ENCODE peak calls at places on chromosome 14, in ten cellular contexts. One of them, this sample, is unnamed.
A peak's percentile ranks its signal among the peaks of the same experiment; 100 is the strongest.

GRCh38 chr14:93095742-93096510 is 19.8 kb downstream of the ITPK1 start:
- DNase-seq in tibial artery: no peak
- DNase-seq in left ventricle myocardium inferior: no peak
- DNase-seq in prostate gland: no peak
- DNase-seq in CD8-positive, alpha-beta T cell: no peak
- DNase-seq in stomach: no peak
- DNase-seq in brain microvascular endothelial cell: no peak
- DNase-seq in Karpas-422: no peak
- DNase-seq in upper lobe of right lung: no peak
- DNase-seq in CD4-positive, CD25-positive, alpha-beta regulatory T cell: no peak
- DNase-seq in this sample: no peak

GRCh38 chr14:44586910-44587309 is 79.8 kb upstream of the FSCB start:
- DNase-seq in tibial artery: no peak
- DNase-seq in left ventricle myocardium inferior: no peak
- DNase-seq in prostate gland: no peak
- DNase-seq in CD8-positive, alpha-beta T cell: no peak
- DNase-seq in stomach: no peak
- DNase-seq in brain microvascular endothelial cell: no peak
- DNase-seq in Karpas-422: no peak
- DNase-seq in upper lobe of right lung: no peak
- DNase-seq in CD4-positive, CD25-positive, alpha-beta regulatory T cell: no peak
- DNase-seq in this sample: no peak

GRCh38 chr14:102225386-102225785 is 79.6 kb downstream of the MOK start:
- DNase-seq in tibial artery: no peak
- DNase-seq in left ventricle myocardium inferior: no peak
- DNase-seq in prostate gland: no peak
- DNase-seq in CD8-positive, alpha-beta T cell: no peak
- DNase-seq in stomach: no peak
- DNase-seq in brain microvascular endothelial cell: no peak
- DNase-seq in Karpas-422: no peak
- DNase-seq in upper lobe of right lung: no peak
- DNase-seq in CD4-positive, CD25-positive, alpha-beta regulatory T cell: no peak
- DNase-seq in this sample: no peak

GRCh38 chr14:82060219-82060618 is 526.6 kb upstream of the SEL1L start:
- DNase-seq in tibial artery: no peak
- DNase-seq in left ventricle myocardium inferior: no peak
- DNase-seq in prostate gland: no peak
- DNase-seq in CD8-positive, alpha-beta T cell: no peak
- DNase-seq in stomach: no peak
- DNase-seq in brain microvascular endothelial cell: no peak
- DNase-seq in Karpas-422: no peak
- DNase-seq in upper lobe of right lung: no peak
- DNase-seq in CD4-positive, CD25-positive, alpha-beta regulatory T cell: no peak
- DNase-seq in this sample: no peak

GRCh38 chr14:104882325-104882973 is 17.4 kb downstream of the CEP170B start:
- DNase-seq in tibial artery: no peak
- DNase-seq in left ventricle myocardium inferior: peak; percentile 14
- DNase-seq in prostate gland: peak; percentile 57
- DNase-seq in CD8-positive, alpha-beta T cell: no peak
- DNase-seq in stomach: peak; percentile 83
- DNase-seq in brain microvascular endothelial cell: no peak
- DNase-seq in Karpas-422: peak; percentile 83
- DNase-seq in upper lobe of right lung: peak; percentile 86
- DNase-seq in CD4-positive, CD25-positive, alpha-beta regulatory T cell: no peak
- DNase-seq in this sample: peak; percentile 35

GRCh38 chr14:29442720-29443119 is 484.9 kb downstream of the PRKD1 start:
- DNase-seq in tibial artery: no peak
- DNase-seq in left ventricle myocardium inferior: no peak
- DNase-seq in prostate gland: no peak
- DNase-seq in CD8-positive, alpha-beta T cell: no peak
- DNase-seq in stomach: no peak
- DNase-seq in brain microvascular endothelial cell: peak; percentile 7
- DNase-seq in Karpas-422: no peak
- DNase-seq in upper lobe of right lung: no peak
- DNase-seq in CD4-positive, CD25-positive, alpha-beta regulatory T cell: no peak
- DNase-seq in this sample: no peak

GRCh38 chr14:74963705-74964271 is 8.4 kb upstream of the PGF start:
- DNase-seq in tibial artery: no peak
- DNase-seq in left ventricle myocardium inferior: no peak
- DNase-seq in prostate gland: peak; percentile 40
- DNase-seq in CD8-positive, alpha-beta T cell: no peak
- DNase-seq in stomach: no peak
- DNase-seq in brain microvascular endothelial cell: no peak
- DNase-seq in Karpas-422: no peak
- DNase-seq in upper lobe of right lung: no peak
- DNase-seq in CD4-positive, CD25-positive, alpha-beta regulatory T cell: no peak
- DNase-seq in this sample: no peak

GRCh38 chr14:104886690-104887622 is 21.9 kb downstream of the CEP170B start:
- DNase-seq in tibial artery: no peak
- DNase-seq in left ventricle myocardium inferior: peak; percentile 15
- DNase-seq in prostate gland: no peak
- DNase-seq in CD8-positive, alpha-beta T cell: no peak
- DNase-seq in stomach: no peak
- DNase-seq in brain microvascular endothelial cell: no peak
- DNase-seq in Karpas-422: no peak
- DNase-seq in upper lobe of right lung: peak; percentile 57
- DNase-seq in CD4-positive, CD25-positive, alpha-beta regulatory T cell: no peak
- DNase-seq in this sample: peak; percentile 6

DNA sequence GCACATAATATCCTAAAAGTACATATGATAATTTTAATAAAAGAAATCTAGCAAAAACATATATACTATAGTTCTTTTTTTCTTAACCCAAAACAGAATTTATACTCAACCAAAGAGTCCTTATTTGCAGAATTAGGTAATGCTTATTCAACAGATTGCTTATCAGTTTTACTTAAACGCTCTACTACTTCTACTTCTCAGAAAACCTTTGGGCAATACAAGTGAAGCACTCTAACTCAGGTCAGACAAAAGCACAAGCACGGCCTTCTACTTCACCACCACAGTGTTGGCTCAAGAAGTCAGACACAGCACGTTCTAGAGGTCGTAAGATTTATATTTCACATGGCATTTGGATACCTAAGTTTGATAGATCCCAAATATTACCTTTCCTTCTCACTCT is 29.2 kb downstream of the DICER1 start:
- DNase-seq in tibial artery: no peak
- DNase-seq in left ventricle myocardium inferior: no peak
- DNase-seq in prostate gland: no peak
- DNase-seq in CD8-positive, alpha-beta T cell: no peak
- DNase-seq in stomach: no peak
- DNase-seq in brain microvascular endothelial cell: no peak
- DNase-seq in Karpas-422: no peak
- DNase-seq in upper lobe of right lung: no peak
- DNase-seq in CD4-positive, CD25-positive, alpha-beta regulatory T cell: no peak
- DNase-seq in this sample: no peak
- H3K36me3 ChIP-seq in tibial artery: peaks cover 26% of the 10 kb centered on the region
- H3K36me3 ChIP-seq in left ventricle myocardium inferior: peaks cover 62% of the 10 kb centered on the region
- H3K36me3 ChIP-seq in prostate gland: no peaks in the 10 kb centered on the region
- H3K36me3 ChIP-seq in CD8-positive, alpha-beta T cell: peaks cover 24% of the 10 kb centered on the region
- H3K36me3 ChIP-seq in stomach: peaks cover 68% of the 10 kb centered on the region
- H3K36me3 ChIP-seq in brain microvascular endothelial cell: peaks cover 10% of the 10 kb centered on the region
- H3K36me3 ChIP-seq in Karpas-422: peaks cover 89% of the 10 kb centered on the region
- H3K36me3 ChIP-seq in upper lobe of right lung: peaks cover 51% of the 10 kb centered on the region
- H3K36me3 ChIP-seq in CD4-positive, CD25-positive, alpha-beta regulatory T cell: peaks cover 70% of the 10 kb centered on the region
- H3K36me3 ChIP-seq in this sample: peaks cover 5% of the 10 kb centered on the region

GRCh38 chr14:61570961-61571299 is 124.4 kb upstream of the HIF1A start:
- DNase-seq in tibial artery: no peak
- DNase-seq in left ventricle myocardium inferior: no peak
- DNase-seq in prostate gland: no peak
- DNase-seq in CD8-positive, alpha-beta T cell: no peak
- DNase-seq in stomach: no peak
- DNase-seq in brain microvascular endothelial cell: no peak
- DNase-seq in Karpas-422: no peak
- DNase-seq in upper lobe of right lung: no peak
- DNase-seq in CD4-positive, CD25-positive, alpha-beta regulatory T cell: no peak
- DNase-seq in this sample: no peak

GRCh38 chr14:61568572-61569011 is 126.7 kb upstream of the HIF1A start:
- DNase-seq in tibial artery: no peak
- DNase-seq in left ventricle myocardium inferior: peak; percentile 39
- DNase-seq in prostate gland: no peak
- DNase-seq in CD8-positive, alpha-beta T cell: peak; percentile 42
- DNase-seq in stomach: peak; percentile 72
- DNase-seq in brain microvascular endothelial cell: no peak
- DNase-seq in Karpas-422: peak; percentile 87
- DNase-seq in upper lobe of right lung: peak; percentile 72
- DNase-seq in CD4-positive, CD25-positive, alpha-beta regulatory T cell: peak; percentile 8
- DNase-seq in this sample: peak; percentile 73

GRCh38 chr14:61569308-61569707 is 126.0 kb upstream of the HIF1A start:
- DNase-seq in tibial artery: no peak
- DNase-seq in left ventricle myocardium inferior: no peak
- DNase-seq in prostate gland: no peak
- DNase-seq in CD8-positive, alpha-beta T cell: no peak
- DNase-seq in stomach: no peak
- DNase-seq in brain microvascular endothelial cell: no peak
- DNase-seq in Karpas-422: no peak
- DNase-seq in upper lobe of right lung: no peak
- DNase-seq in CD4-positive, CD25-positive, alpha-beta regulatory T cell: no peak
- DNase-seq in this sample: no peak

GRCh38 chr14:61570188-61570960 is 124.9 kb upstream of the HIF1A start:
- DNase-seq in tibial artery: no peak
- DNase-seq in left ventricle myocardium inferior: no peak
- DNase-seq in prostate gland: no peak
- DNase-seq in CD8-positive, alpha-beta T cell: no peak
- DNase-seq in stomach: no peak
- DNase-seq in brain microvascular endothelial cell: no peak
- DNase-seq in Karpas-422: no peak
- DNase-seq in upper lobe of right lung: no peak
- DNase-seq in CD4-positive, CD25-positive, alpha-beta regulatory T cell: no peak
- DNase-seq in this sample: no peak

DNA sequence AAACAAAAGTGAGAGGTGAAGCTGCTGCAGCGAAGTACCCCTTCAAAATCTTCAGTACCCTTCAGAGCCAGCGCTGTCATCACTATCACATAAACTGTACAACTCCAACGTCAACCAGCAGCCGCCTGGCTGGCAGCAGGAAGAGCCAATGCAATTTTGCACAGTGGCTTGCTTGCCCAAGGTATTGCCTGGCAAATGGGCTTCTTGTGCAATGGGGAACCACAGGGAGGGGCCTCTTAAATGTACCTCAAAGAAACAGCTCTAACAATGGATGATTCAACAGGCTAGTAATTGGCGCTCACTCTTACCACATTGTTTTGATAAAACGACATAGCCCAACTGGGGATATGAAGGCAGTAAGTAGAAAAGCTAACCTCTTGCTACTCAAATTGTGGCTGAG is 125.5 kb upstream of the HIF1A start:
- DNase-seq in tibial artery: peak; percentile 53
- DNase-seq in left ventricle myocardium inferior: peak; percentile 55
- DNase-seq in prostate gland: no peak
- DNase-seq in CD8-positive, alpha-beta T cell: peak; percentile 22
- DNase-seq in stomach: peak; percentile 59
- DNase-seq in brain microvascular endothelial cell: peak; percentile 84
- DNase-seq in Karpas-422: no peak
- DNase-seq in upper lobe of right lung: peak; percentile 76
- DNase-seq in CD4-positive, CD25-positive, alpha-beta regulatory T cell: no peak
- DNase-seq in this sample: no peak
- H3K4me3 ChIP-seq in tibial artery: no peak overlapping the region
- H3K4me3 ChIP-seq in left ventricle myocardium inferior: no peak overlapping the region
- H3K4me3 ChIP-seq in prostate gland: no peak overlapping the region
- H3K4me3 ChIP-seq in CD8-positive, alpha-beta T cell: no peak overlapping the region
- H3K4me3 ChIP-seq in stomach: no peak overlapping the region
- H3K4me3 ChIP-seq in brain microvascular endothelial cell: no peak overlapping the region
- H3K4me3 ChIP-seq in Karpas-422: no peak overlapping the region
- H3K4me3 ChIP-seq in upper lobe of right lung: no peak overlapping the region
- H3K4me3 ChIP-seq in CD4-positive, CD25-positive, alpha-beta regulatory T cell: no peak overlapping the region
- H3K4me3 ChIP-seq in this sample: no peak overlapping the region

DNA sequence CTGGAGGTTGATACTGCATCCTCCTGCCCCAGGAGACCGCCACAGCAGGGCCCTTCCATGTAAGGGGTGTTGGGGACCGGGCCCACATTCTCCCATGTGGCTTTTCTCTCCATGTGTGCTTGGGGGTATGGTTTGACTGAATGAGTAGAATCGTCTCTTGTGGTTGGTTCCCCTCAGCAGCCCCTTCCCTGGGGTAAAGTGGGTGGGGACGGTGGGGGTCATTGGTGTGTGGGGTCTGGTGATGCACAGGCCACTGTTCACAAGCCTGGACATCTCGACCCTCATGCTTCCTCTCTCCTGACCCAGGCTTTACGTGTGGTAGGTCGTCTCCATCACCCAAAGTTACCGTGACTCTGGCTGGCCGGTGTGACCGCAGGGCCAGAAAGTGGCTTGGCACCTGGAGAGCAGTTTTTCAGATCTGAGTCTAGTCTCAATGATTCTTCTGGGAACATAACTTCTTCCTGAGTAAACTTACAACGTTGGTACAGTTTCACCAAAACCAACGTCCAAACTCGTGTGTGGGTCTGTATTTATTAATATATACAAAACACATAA is 17.7 kb downstream of the DCAF4 start:
- DNase-seq in tibial artery: no peak
- DNase-seq in left ventricle myocardium inferior: no peak
- DNase-seq in prostate gland: no peak
- DNase-seq in CD8-positive, alpha-beta T cell: no peak
- DNase-seq in stomach: no peak
- DNase-seq in brain microvascular endothelial cell: no peak
- DNase-seq in Karpas-422: peak; percentile 38
- DNase-seq in upper lobe of right lung: no peak
- DNase-seq in CD4-positive, CD25-positive, alpha-beta regulatory T cell: no peak
- DNase-seq in this sample: no peak
- H3K36me3 ChIP-seq in tibial artery: peaks cover 46% of the 10 kb centered on the region
- H3K36me3 ChIP-seq in left ventricle myocardium inferior: peaks cover 52% of the 10 kb centered on the region
- H3K36me3 ChIP-seq in prostate gland: no peaks in the 10 kb centered on the region
- H3K36me3 ChIP-seq in CD8-positive, alpha-beta T cell: peaks cover 28% of the 10 kb centered on the region
- H3K36me3 ChIP-seq in stomach: peaks cover 88% of the 10 kb centered on the region
- H3K36me3 ChIP-seq in brain microvascular endothelial cell: peaks cover 21% of the 10 kb centered on the region
- H3K36me3 ChIP-seq in Karpas-422: peaks cover 46% of the 10 kb centered on the region
- H3K36me3 ChIP-seq in upper lobe of right lung: peaks cover 60% of the 10 kb centered on the region
- H3K36me3 ChIP-seq in CD4-positive, CD25-positive, alpha-beta regulatory T cell: peaks cover 58% of the 10 kb centered on the region
- H3K36me3 ChIP-seq in this sample: peaks cover 27% of the 10 kb centered on the region

GRCh38 chr14:91228112-91229004 is 16.1 kb downstream of the GPR68 start:
- DNase-seq in tibial artery: no peak
- DNase-seq in left ventricle myocardium inferior: no peak
- DNase-seq in prostate gland: no peak
- DNase-seq in CD8-positive, alpha-beta T cell: peak; percentile 55
- DNase-seq in stomach: no peak
- DNase-seq in brain microvascular endothelial cell: peak; percentile 78
- DNase-seq in Karpas-422: no peak
- DNase-seq in upper lobe of right lung: no peak
- DNase-seq in CD4-positive, CD25-positive, alpha-beta regulatory T cell: peak; percentile 67
- DNase-seq in this sample: no peak

GRCh38 chr14:91231446-91231845 is 13.1 kb downstream of the GPR68 start:
- DNase-seq in tibial artery: no peak
- DNase-seq in left ventricle myocardium inferior: no peak
- DNase-seq in prostate gland: no peak
- DNase-seq in CD8-positive, alpha-beta T cell: no peak
- DNase-seq in stomach: no peak
- DNase-seq in brain microvascular endothelial cell: no peak
- DNase-seq in Karpas-422: no peak
- DNase-seq in upper lobe of right lung: no peak
- DNase-seq in CD4-positive, CD25-positive, alpha-beta regulatory T cell: no peak
- DNase-seq in this sample: no peak

GRCh38 chr14:91230363-91231035 is 14.0 kb downstream of the GPR68 start:
- DNase-seq in tibial artery: no peak
- DNase-seq in left ventricle myocardium inferior: no peak
- DNase-seq in prostate gland: no peak
- DNase-seq in CD8-positive, alpha-beta T cell: no peak
- DNase-seq in stomach: no peak
- DNase-seq in brain microvascular endothelial cell: peak; percentile 54
- DNase-seq in Karpas-422: no peak
- DNase-seq in upper lobe of right lung: no peak
- DNase-seq in CD4-positive, CD25-positive, alpha-beta regulatory T cell: no peak
- DNase-seq in this sample: no peak

GRCh38 chr14:91229005-91229382 is 15.5 kb downstream of the GPR68 start:
- DNase-seq in tibial artery: no peak
- DNase-seq in left ventricle myocardium inferior: no peak
- DNase-seq in prostate gland: no peak
- DNase-seq in CD8-positive, alpha-beta T cell: no peak
- DNase-seq in stomach: no peak
- DNase-seq in brain microvascular endothelial cell: no peak
- DNase-seq in Karpas-422: no peak
- DNase-seq in upper lobe of right lung: no peak
- DNase-seq in CD4-positive, CD25-positive, alpha-beta regulatory T cell: no peak
- DNase-seq in this sample: no peak

GRCh38 chr14:91229743-91230200 is 14.7 kb downstream of the GPR68 start:
- DNase-seq in tibial artery: no peak
- DNase-seq in left ventricle myocardium inferior: no peak
- DNase-seq in prostate gland: no peak
- DNase-seq in CD8-positive, alpha-beta T cell: peak; percentile 62
- DNase-seq in stomach: no peak
- DNase-seq in brain microvascular endothelial cell: peak; percentile 51
- DNase-seq in Karpas-422: no peak
- DNase-seq in upper lobe of right lung: no peak
- DNase-seq in CD4-positive, CD25-positive, alpha-beta regulatory T cell: peak; percentile 54
- DNase-seq in this sample: no peak
- H3K4me3 ChIP-seq in tibial artery: no peak overlapping the region
- H3K4me3 ChIP-seq in left ventricle myocardium inferior: no peak overlapping the region
- H3K4me3 ChIP-seq in prostate gland: no peak overlapping the region
- H3K4me3 ChIP-seq in CD8-positive, alpha-beta T cell: peak overlapping the region; percentile 22
- H3K4me3 ChIP-seq in stomach: no peak overlapping the region
- H3K4me3 ChIP-seq in brain microvascular endothelial cell: no peak overlapping the region
- H3K4me3 ChIP-seq in Karpas-422: no peak overlapping the region
- H3K4me3 ChIP-seq in upper lobe of right lung: no peak overlapping the region
- H3K4me3 ChIP-seq in CD4-positive, CD25-positive, alpha-beta regulatory T cell: peak overlapping the region; percentile 46
- H3K4me3 ChIP-seq in this sample: no peak overlapping the region

This sample was measured in body of pancreas.